ENCODE peak calls at places on chromosomes 13 and 19, in six cellular contexts. F, H, E, W, C and S are unnamed samples.
A peak's percentile ranks its signal among the peaks of the same experiment; 100 is the strongest.

GRCh38 chr13:105410602-105411001 is 1124.9 kb downstream of the EFNB2 start:
- DNase-seq in F (peak; percentile 54), H (peak; percentile 7), E (peak; percentile 72), W (no peak), C (no peak), S (peak; percentile 55)

GRCh38 chr19:29673451-29674371 is 8.4 kb downstream of the PLEKHF1 start:
- DNase-seq in F (no peak), H (no peak), E (no peak), W (no peak), C (no peak), S (no peak)

GRCh38 chr13:76285463-76285862 is 600.7 kb downstream of the KCTD12 start:
- DNase-seq in F (no peak), H (no peak), E (no peak), W (no peak), C (no peak), S (no peak)

GRCh38 chr13:73341748-73342147 is 282.9 kb downstream of the KLF5 start:
- DNase-seq in F (no peak), H (no peak), E (no peak), W (no peak), C (no peak), S (no peak)

GRCh38 chr19:31139871-31140505 is 209.2 kb downstream of the TSHZ3 start:
- DNase-seq in F (no peak), H (no peak), E (no peak), W (peak; percentile 83), C (no peak), S (no peak)

GRCh38 chr13:104491951-104492350 is 1425.7 kb upstream of the SLC10A2 start:
- DNase-seq in F (no peak), H (no peak), E (no peak), W (no peak), C (no peak), S (no peak)

GRCh38 chr13:109973279-109973678 is 186.9 kb upstream of the IRS2 start:
- DNase-seq in F (no peak), H (no peak), E (no peak), W (no peak), C (no peak), S (no peak)

GRCh38 chr19:16873603-16874002 is 15.2 kb upstream of the F2RL3 start:
- DNase-seq in F (no peak), H (no peak), E (no peak), W (no peak), C (no peak), S (no peak)

GRCh38 chr19:46887240-46887782 is 26.5 kb downstream of the ARHGAP35 start:
- DNase-seq in F (no peak), H (no peak), E (no peak), W (no peak), C (no peak), S (peak; percentile 60)

GRCh38 chr19:6167115-6167514 is 31.6 kb downstream of the ACSBG2 start:
- DNase-seq in F (no peak), H (no peak), E (no peak), W (no peak), C (no peak), S (no peak)

GRCh38 chr13:110457361-110457760 is 104.2 kb downstream of the RAB20 start:
- DNase-seq in F (no peak), H (no peak), E (no peak), W (no peak), C (no peak), S (no peak)

GRCh38 chr13:95300625-95301134 is 571 bp downstream of the ABCC4 start:
- DNase-seq in F (peak; percentile 93), H (peak; percentile 53), E (peak; percentile 82), W (no peak), C (no peak), S (peak; percentile 66)

GRCh38 chr13:40189885-40190655 is 476.4 kb downstream of the FOXO1 start:
- DNase-seq in F (no peak), H (no peak), E (no peak), W (no peak), C (no peak), S (no peak)

GRCh38 chr19:22052644-22053013 is 345 bp downstream of the ZNF257 start:
- DNase-seq in F (no peak), H (peak; percentile 5), E (no peak), W (no peak), C (peak; percentile 22), S (no peak)

GRCh38 chr19:45275370-45275971 is 24.4 kb downstream of the MARK4 start:
- DNase-seq in F (peak; percentile 48), H (no peak), E (peak; percentile 84), W (no peak), C (no peak), S (no peak)

GRCh38 chr19:7242601-7243258 is 51.5 kb downstream of the INSR start:
- DNase-seq in F (no peak), H (no peak), E (no peak), W (peak; percentile 5), C (no peak), S (peak; percentile 63)

GRCh38 chr19:44258139-44258538 is 1.5 kb upstream of the ZNF233 start:
- DNase-seq in F (no peak), H (no peak), E (no peak), W (no peak), C (no peak), S (no peak)

GRCh38 chr13:112931028-112931934 is 37.7 kb upstream of the MCF2L start:
- DNase-seq in F (peak; percentile 88), H (no peak), E (peak; percentile 67), W (peak; percentile 70), C (peak; percentile 93), S (peak; percentile 43)

GRCh38 chr19:51621178-51621577 is 9.0 kb downstream of the SIGLEC5 start:
- DNase-seq in F (no peak), H (no peak), E (no peak), W (no peak), C (no peak), S (peak; percentile 93)

GRCh38 chr13:85379433-85379832 is 419.8 kb downstream of the SLITRK6 start:
- DNase-seq in F (no peak), H (no peak), E (no peak), W (no peak), C (no peak), S (no peak)

GRCh38 chr19:10096615-10096963 is 5.9 kb downstream of the ANGPTL6 start:
- DNase-seq in F (no peak), H (no peak), E (no peak), W (no peak), C (no peak), S (no peak)

GRCh38 chr13:30340367-30341184 is 33.2 kb upstream of the KATNAL1 start:
- DNase-seq in F (no peak), H (no peak), E (no peak), W (no peak), C (no peak), S (peak; percentile 94)

GRCh38 chr19:34962281-34962944 is 1.6 kb downstream of the ZNF792 start:
- DNase-seq in F (no peak), H (no peak), E (no peak), W (no peak), C (no peak), S (peak; percentile 72)

GRCh38 chr19:12825259-12826131 is 8.9 kb downstream of the RTBDN start:
- DNase-seq in F (no peak), H (no peak), E (peak; percentile 91), W (no peak), C (no peak), S (no peak)